ENCODE peak calls at places on chromosome 17, in seven cellular contexts. U, Q, T, N, K, I and W are unnamed samples.

GRCh38 chr17:15969463-15969862 is 24.5 kb downstream of the ADORA2B start:
- DNase-seq in I (no peak), N (no peak), Q (no peak), K (no peak), T (no peak), U (no peak), W (no peak)

GRCh38 chr17:18235743-18236256 is 10.4 kb downstream of the LLGL1 start:
- DNase-seq in I (peak; percentile 63), T (no peak), U (no peak), Q (no peak), K (no peak), N (no peak), W (no peak)

GRCh38 chr17:72515291-72516065 is 394.7 kb downstream of the SOX9 start:
- DNase-seq in I (no peak), K (no peak), U (peak; percentile 25), Q (no peak), T (no peak), N (peak; percentile 85), W (no peak)

GRCh38 chr17:33964344-33964979 is 290.6 kb upstream of the CCL2 start:
- DNase-seq in K (no peak), Q (no peak), T (peak; percentile 66), I (no peak), U (no peak), N (peak; percentile 37), W (no peak)

GRCh38 chr17:81223758-81224122 is 975 bp upstream of the CEP131 start:
- DNase-seq in I (no peak), U (peak; percentile 33), K (no peak), T (no peak), N (no peak), Q (no peak), W (no peak)

GRCh38 chr17:41973457-41973856 is 6.9 kb downstream of the CNP start:
- DNase-seq in K (no peak), U (no peak), I (no peak), N (no peak), Q (no peak), T (no peak), W (no peak)

GRCh38 chr17:12990926-12991325 is 26.9 kb downstream of the ELAC2 start:
- DNase-seq in K (no peak), U (no peak), T (no peak), I (no peak), Q (no peak), N (no peak), W (no peak)

GRCh38 chr17:63365366-63366237 is 80.5 kb downstream of the CYB561 start:
- DNase-seq in I (no peak), N (no peak), U (no peak), K (no peak), T (no peak), Q (no peak), W (no peak)

GRCh38 chr17:81287741-81288430 is 7.2 kb downstream of the SLC38A10 start:
- DNase-seq in N (no peak), I (no peak), T (no peak), U (no peak), Q (no peak), K (no peak), W (no peak)

GRCh38 chr17:77083547-77083946 is 57.2 kb upstream of the SEC14L1 start:
- DNase-seq in T (no peak), U (no peak), N (no peak), Q (no peak), K (no peak), I (no peak), W (no peak)

GRCh38 chr17:67891481-67892119 is 66.3 kb downstream of the BPTF start:
- DNase-seq in I (no peak), U (peak; percentile 6), Q (peak; percentile 32), N (peak; percentile 22), K (peak; percentile 53), T (no peak), W (no peak)

GRCh38 chr17:70868134-70868533 is 698.8 kb downstream of the KCNJ2 start:
- DNase-seq in K (no peak), N (no peak), Q (no peak), T (no peak), I (no peak), U (no peak), W (no peak)

GRCh38 chr17:80926601-80927250 is 64.9 kb upstream of the CHMP6 start:
- DNase-seq in U (no peak), N (no peak), T (no peak), Q (no peak), I (no peak), K (no peak), W (no peak)

GRCh38 chr17:78563189-78564145 is 13.7 kb downstream of the DNAH17 start:
- DNase-seq in T (no peak), I (no peak), N (peak; percentile 38), Q (no peak), K (no peak), U (no peak), W (peak; percentile 64)

GRCh38 chr17:79465011-79466006 is 145.5 kb downstream of the RBFOX3 start:
- DNase-seq in N (no peak), I (no peak), K (no peak), T (no peak), Q (no peak), U (no peak), W (no peak)

GRCh38 chr17:27947005-27947406 is 53.8 kb upstream of the LYRM9 start:
- DNase-seq in T (no peak), N (no peak), K (no peak), U (peak; percentile 23), I (no peak), Q (no peak), W (no peak)

GRCh38 chr17:2693561-2694380 is 17.8 kb downstream of the CLUH start:
- DNase-seq in Q (no peak), N (no peak), K (no peak), T (no peak), I (no peak), U (no peak), W (no peak)

GRCh38 chr17:64358261-64358788 is 32.3 kb downstream of the PECAM1 start:
- DNase-seq in U (no peak), T (no peak), K (no peak), N (no peak), Q (peak; percentile 52), I (no peak), W (no peak)

GRCh38 chr17:82216301-82217119 is 3.9 kb upstream of the CCDC57 start:
- DNase-seq in Q (peak; percentile 84), N (peak; percentile 91), I (peak; percentile 63), T (no peak), U (peak; percentile 60), K (peak; percentile 79), W (peak; percentile 80)

GRCh38 chr17:6165806-6166205 is 95.6 kb downstream of the WSCD1 start:
- DNase-seq in Q (no peak), T (no peak), K (no peak), N (no peak), I (no peak), U (no peak), W (no peak)

GRCh38 chr17:31388351-31388750 is 3.1 kb upstream of the RAB11FIP4 start:
- DNase-seq in U (no peak), I (no peak), N (no peak), K (no peak), T (no peak), Q (no peak), W (no peak)

GRCh38 chr17:36601303-36602029 is at the start of gene MRM1:
- DNase-seq in K (peak; percentile 63), U (peak; percentile 94), Q (peak; percentile 58), T (peak; percentile 93), I (peak; percentile 94), N (peak; percentile 95), W (peak; percentile 91)

GRCh38 chr17:32192379-32192778 is 50.1 kb downstream of the RHOT1 start:
- DNase-seq in N (no peak), T (no peak), U (no peak), Q (no peak), K (no peak), I (no peak), W (no peak)

GRCh38 chr17:30472238-30472890 is 4.8 kb upstream of the GOSR1 start:
- DNase-seq in Q (no peak), U (no peak), K (no peak), N (peak; percentile 5), I (no peak), T (no peak), W (no peak)

GRCh38 chr17:82937411-82938371 is 97.9 kb upstream of the ZNF750 start:
- DNase-seq in K (no peak), Q (no peak), I (no peak), U (no peak), T (no peak), N (no peak), W (no peak)

GRCh38 chr17:58403312-58403711 is 14.0 kb downstream of the RNF43 start:
- DNase-seq in I (no peak), Q (no peak), N (no peak), U (no peak), K (no peak), T (no peak), W (no peak)

GRCh38 chr17:82948957-82949356 is 109.1 kb upstream of the ZNF750 start:
- DNase-seq in U (no peak), T (no peak), I (no peak), Q (no peak), N (no peak), K (no peak), W (no peak)

GRCh38 chr17:266701-267656 is 85.5 kb upstream of the DOC2B start:
- DNase-seq in Q (no peak), U (peak; percentile 36), K (no peak), N (no peak), T (no peak), I (no peak), W (peak; percentile 89)

GRCh38 chr17:83178533-83179201 is 99.3 kb downstream of the METRNL start:
- DNase-seq in K (no peak), N (no peak), I (no peak), U (no peak), Q (no peak), T (peak; percentile 15), W (peak; percentile 51)

GRCh38 chr17:282912-283882 is 69.4 kb downstream of the RPH3AL start:
- DNase-seq in Q (no peak), N (no peak), T (no peak), K (no peak), U (no peak), I (no peak), W (no peak)

GRCh38 chr17:17671369-17672119 is 9.7 kb upstream of the RAI1 start:
- DNase-seq in N (no peak), K (no peak), T (no peak), U (no peak), I (no peak), Q (no peak), W (no peak)

GRCh38 chr17:66426397-66427033 is 124.1 kb downstream of the PRKCA start:
- DNase-seq in K (no peak), N (peak; percentile 51), Q (no peak), U (no peak), I (peak; percentile 23), T (peak; percentile 74), W (no peak)

GRCh38 chr17:2189231-2189630 is 114.4 kb downstream of the SMG6 start:
- DNase-seq in Q (no peak), U (no peak), K (no peak), N (no peak), I (no peak), T (no peak), W (no peak)